ENCODE peak calls at places on chromosomes 6 and 20, in four cellular contexts. S is K562, I is GM12878, N is HepG2. P is an unnamed sample.

GRCh38 chr6:33433560-33434191 is 13.8 kb downstream of the SYNGAP1 start:
- DNase-seq in I (no peak), S (no peak), N (no peak), P (no peak)

GRCh38 chr6:4849214-4849613 is 73.0 kb downstream of the CDYL start:
- DNase-seq in I (no peak), N (no peak), S (no peak), P (no peak)

GRCh38 chr6:87909849-87910248 is 137.8 kb upstream of the SPACA1 start:
- DNase-seq in S (no peak), I (no peak), N (no peak), P (no peak)

GRCh38 chr6:147321260-147321659 is 117.0 kb downstream of the STXBP5 start:
- DNase-seq in I (no peak), N (peak; percentile 71), S (no peak), P (no peak)

GRCh38 chr6:125300992-125301434 is 754 bp downstream of the HDDC2 start:
- DNase-seq in N (no peak), S (no peak), I (no peak), P (no peak)

GRCh38 chr6:151805286-151805840 is 2.1 kb upstream of the ESR1 start:
- DNase-seq in N (no peak), S (no peak), I (no peak), P (no peak)

GRCh38 chr6:40755046-40755681 is 168.0 kb upstream of the LRFN2 start:
- DNase-seq in S (no peak), N (no peak), I (no peak), P (no peak)

GRCh38 chr6:20559924-20560551 is 25.8 kb downstream of the CDKAL1 start:
- DNase-seq in N (no peak), S (no peak), I (no peak), P (no peak)

GRCh38 chr6:164085086-164085485 is 670.6 kb downstream of the QKI start:
- DNase-seq in N (no peak), S (no peak), I (no peak), P (no peak)

GRCh38 chr6:35161776-35162607 is 20.9 kb upstream of the TCP11 start:
- DNase-seq in S (no peak), I (no peak), N (peak; percentile 75), P (no peak)

GRCh38 chr20:8601542-8601912 is 467.4 kb upstream of the PLCB4 start:
- DNase-seq in S (no peak), I (peak; percentile 56), N (no peak), P (no peak)

GRCh38 chr20:44805991-44806729 is 4.2 kb downstream of the RIMS4 start:
- DNase-seq in I (no peak), N (no peak), S (peak; percentile 24), P (peak; percentile 25)

GRCh38 chr6:97524846-97525245 is 241.8 kb upstream of the MMS22L start:
- DNase-seq in S (no peak), I (no peak), N (no peak), P (no peak)

GRCh38 chr6:135675862-135676261 is 175.6 kb upstream of the PDE7B start:
- DNase-seq in I (peak; percentile 4), N (peak; percentile 22), S (peak; percentile 54), P (peak; percentile 59)

GRCh38 chr6:142966294-142966693 is 21.3 kb upstream of the HIVEP2 start:
- DNase-seq in N (no peak), I (no peak), S (no peak), P (no peak)

GRCh38 chr6:161056451-161056850 is 64.9 kb downstream of the MAP3K4 start:
- DNase-seq in I (no peak), S (no peak), N (no peak), P (no peak)

GRCh38 chr6:73560853-73561407 is 40.1 kb upstream of the EEF1A1 start:
- DNase-seq in S (no peak), I (peak; percentile 61), N (no peak), P (no peak)

GRCh38 chr6:39760246-39760952 is 31.8 kb upstream of the DAAM2 start:
- DNase-seq in S (no peak), I (no peak), N (no peak), P (no peak)

GRCh38 chr20:651713-652610 is 1.0 kb downstream of the SRXN1 start:
- DNase-seq in I (no peak), S (peak; percentile 58), N (no peak), P (peak; percentile 61)

GRCh38 chr6:161079566-161080262 is 88.1 kb downstream of the MAP3K4 start:
- DNase-seq in I (no peak), S (peak; percentile 30), N (no peak), P (no peak)

GRCh38 chr6:5521322-5521721 is 260.0 kb downstream of the FARS2 start:
- DNase-seq in I (no peak), N (no peak), S (no peak), P (no peak)

GRCh38 chr6:135451617-135452190 is 45.8 kb downstream of the AHI1 start:
- DNase-seq in N (peak; percentile 32), I (no peak), S (no peak), P (no peak)

GRCh38 chr6:131923356-131923755 is 27.8 kb downstream of the CCN2 start:
- DNase-seq in N (peak; percentile 80), I (no peak), S (peak; percentile 45), P (peak; percentile 78)

GRCh38 chr6:121767254-121767653 is 331.8 kb downstream of the GJA1 start:
- DNase-seq in S (no peak), N (no peak), I (no peak), P (no peak)

GRCh38 chr6:14758421-14759043 is 487.3 kb upstream of the JARID2 start:
- DNase-seq in I (no peak), S (no peak), N (no peak), P (no peak)

GRCh38 chr6:160978141-160978926 is 13.2 kb upstream of the MAP3K4 start:
- DNase-seq in S (no peak), N (no peak), I (no peak), P (no peak)

GRCh38 chr6:3540980-3541379 is 84.1 kb upstream of the SLC22A23 start:
- DNase-seq in I (no peak), S (no peak), N (no peak), P (no peak)
- TF ChIP-seq POLR2AphosphoS2 in I (no peak), S (no peak), N (no peak), P (no peak)

DNA sequence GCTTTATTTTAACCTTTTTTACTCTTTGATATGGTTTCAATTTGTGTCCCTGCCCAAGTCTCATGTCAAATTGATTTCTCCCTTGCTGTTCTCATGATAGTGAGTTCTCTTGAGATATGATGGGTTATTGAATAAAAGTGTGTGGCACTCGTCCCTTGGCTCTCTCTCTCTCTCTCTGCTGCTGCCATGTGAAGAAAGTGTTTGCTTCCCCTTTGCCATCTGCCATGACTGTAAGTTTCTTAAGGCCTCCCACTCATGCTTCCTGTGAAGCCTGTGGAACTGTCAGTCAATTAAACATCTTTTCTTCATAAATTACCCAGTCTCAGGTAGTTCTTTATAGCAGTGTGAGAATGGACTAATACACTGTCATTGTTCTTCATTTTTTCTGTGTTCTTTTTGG is 48.5 kb downstream of the LIN28B start:
- DNase-seq in S (no peak), I (no peak), N (no peak), P (no peak)
- H3K4me3 ChIP-seq in S (no peak overlapping the region), I (no peak overlapping the region), N (no peak overlapping the region), P (no peak overlapping the region)

DNA sequence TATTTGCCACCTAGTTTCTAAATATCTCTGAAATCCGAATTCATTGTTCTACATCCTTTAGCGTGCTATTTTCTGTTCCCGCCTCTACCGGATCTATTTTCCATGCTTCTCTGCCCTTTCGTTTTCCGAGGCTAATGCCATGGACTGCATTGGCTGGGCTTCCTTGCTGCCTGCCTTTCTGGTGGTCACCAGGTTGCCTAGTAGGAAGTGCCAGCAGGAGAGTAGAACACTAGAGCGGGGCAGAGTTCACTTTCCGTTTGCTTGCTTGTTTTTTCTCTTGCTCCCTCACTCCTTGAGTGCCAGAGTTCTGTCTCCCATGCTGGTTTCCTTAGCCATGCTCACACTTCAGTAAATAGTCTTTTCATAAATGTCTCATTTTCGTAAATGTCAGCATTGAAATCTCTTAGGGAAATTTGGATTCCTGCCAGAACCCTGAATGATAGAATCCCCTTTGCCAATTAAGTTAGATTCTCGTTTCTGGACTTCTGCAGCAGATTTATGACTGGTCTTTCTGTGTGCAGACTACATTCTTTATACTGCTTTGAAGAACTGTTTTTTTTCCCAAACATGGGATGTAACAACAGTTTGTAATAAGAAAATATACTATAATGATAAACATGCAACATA is 63.9 kb downstream of the FAM83B start:
- DNase-seq in I (no peak), S (no peak), N (no peak), P (no peak)
- TF ChIP-seq POLR2AphosphoS2 in I (no peak), S (no peak), N (no peak), P (no peak)

GRCh38 chr6:128509709-128510108 is 10.7 kb downstream of the PTPRK start:
- DNase-seq in S (no peak), N (no peak), I (no peak), P (no peak)

GRCh38 chr6:128505603-128506002 is 14.8 kb downstream of the PTPRK start:
- DNase-seq in N (peak; percentile 85), S (no peak), I (no peak), P (no peak)

GRCh38 chr6:128504003-128504654 is 16.3 kb downstream of the PTPRK start:
- DNase-seq in S (no peak), N (no peak), I (no peak), P (no peak)

GRCh38 chr6:128508588-128509296 is 11.7 kb downstream of the PTPRK start:
- DNase-seq in S (no peak), I (no peak), N (peak; percentile 97), P (peak; percentile 67)

DNA sequence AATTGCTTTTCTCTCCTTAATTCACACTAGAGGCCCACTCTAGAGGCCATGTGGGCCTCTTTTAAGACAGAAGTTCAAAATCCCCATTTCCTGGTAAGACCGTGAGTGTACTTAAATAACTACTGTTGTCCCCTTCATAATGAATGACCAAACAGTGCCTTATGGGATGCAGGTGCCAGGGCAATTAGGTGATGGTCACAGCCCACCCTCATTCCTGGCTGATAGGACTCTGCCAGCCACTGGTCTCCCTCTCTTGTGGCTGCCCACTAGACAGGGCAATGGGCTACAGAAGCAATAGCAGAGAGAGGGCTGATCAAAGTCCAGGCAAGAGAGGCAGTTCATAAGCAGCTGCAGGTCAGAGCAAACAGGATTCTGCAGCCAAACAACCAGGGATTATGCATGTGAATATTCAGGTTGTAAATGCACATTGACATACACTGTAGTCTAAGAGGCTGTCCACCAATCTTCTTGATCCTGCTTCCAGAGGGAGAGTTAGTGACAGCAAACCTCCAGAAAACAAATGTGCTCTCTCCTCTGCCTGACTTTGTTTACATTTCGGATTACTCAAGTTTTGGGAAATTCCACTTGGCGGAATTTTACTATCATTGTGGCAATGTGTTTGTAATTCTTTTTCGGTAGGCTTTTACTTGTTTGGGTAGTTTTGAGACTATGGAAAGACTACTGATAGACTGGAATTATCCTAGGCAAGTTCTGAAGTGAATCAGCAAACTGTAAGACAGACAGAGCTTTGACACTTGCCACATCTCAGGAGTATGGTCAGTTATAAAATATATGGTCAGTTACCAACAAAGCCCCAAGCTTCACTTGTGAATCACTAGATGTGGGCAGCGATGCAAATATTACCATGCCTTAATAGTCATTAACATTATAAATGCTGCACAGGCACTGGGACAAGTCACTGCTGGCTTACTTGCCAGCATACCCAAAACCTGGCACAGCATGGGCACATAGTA is 12.8 kb downstream of the PTPRK start:
- DNase-seq in S (no peak), N (peak; percentile 99), I (no peak), P (peak; percentile 47)
- H3K4me3 ChIP-seq in S (no peak overlapping the region), N (peak overlapping the region; percentile 66), I (no peak overlapping the region), P (peak overlapping the region; percentile 34)

GRCh38 chr6:158783167-158783450 is 36.1 kb downstream of the EZR start:
- DNase-seq in I (no peak), N (no peak), S (no peak), P (no peak)
- TF ChIP-seq POLR2AphosphoS2 in I (no peak), N (no peak), S (no peak), P (no peak)

GRCh38 chr6:149477544-149477943 is 7.3 kb downstream of the ZC3H12D start:
- DNase-seq in N (no peak), S (no peak), I (no peak), P (no peak)
- H3K4me3 ChIP-seq in N (no peak overlapping the region), S (no peak overlapping the region), I (no peak overlapping the region), P (no peak overlapping the region)

P was measured in A549.